ENCODE peak calls at places on chromosomes 7 and 10, in four cellular contexts. A is A549, D is RWPE2, L is astrocyte of the cerebellum. R is an unnamed sample.
A peak's percentile ranks its signal among the peaks of the same experiment; 100 is the strongest.

GRCh38 chr7:11706666-11707605 is 125.1 kb downstream of the THSD7A start:
- DNase-seq in A (peak; percentile 62), D (no peak), L (no peak), R (no peak)

GRCh38 chr7:13197501-13197900 is 510.1 kb downstream of the ARL4A start:
- DNase-seq in A (no peak), D (no peak), L (no peak), R (no peak)

GRCh38 chr10:103618575-103619423 is 125.3 kb downstream of the NEURL1 start:
- DNase-seq in A (no peak), D (no peak), L (peak; percentile 68), R (no peak)

GRCh38 chr7:93992423-93993110 is 11.6 kb downstream of the BET1 start:
- DNase-seq in A (no peak), D (no peak), L (no peak), R (no peak)

GRCh38 chr7:2938514-2939192 is 94.5 kb upstream of the GNA12 start:
- DNase-seq in A (no peak), D (peak; percentile 49), L (no peak), R (no peak)

GRCh38 chr7:82257118-82257695 is 186.4 kb downstream of the CACNA2D1 start:
- DNase-seq in A (no peak), D (no peak), L (no peak), R (no peak)

GRCh38 chr7:13989138-13989943 is at the start of gene ETV1:
- DNase-seq in A (peak; percentile 56), D (peak; percentile 60), L (no peak), R (no peak)

GRCh38 chr7:30445770-30446169 is 32.8 kb downstream of the NOD1 start:
- DNase-seq in A (peak; percentile 57), D (no peak), L (peak; percentile 70), R (no peak)

GRCh38 chr10:1739751-1740150 is 2.4 kb upstream of the ADARB2 start:
- DNase-seq in A (no peak), D (no peak), L (no peak), R (no peak)

GRCh38 chr10:21976280-21976679 is 27.2 kb downstream of the DNAJC1 start:
- DNase-seq in A (no peak), D (no peak), L (no peak), R (no peak)
- H3K4me3 ChIP-seq in A (no peak overlapping the region), D (no peak overlapping the region), L (no peak overlapping the region), R (no peak overlapping the region)

GRCh38 chr7:113159746-113160339 is 41.5 kb upstream of the SMIM30 start:
- DNase-seq in A (peak; percentile 23), D (no peak), L (peak; percentile 15), R (peak; percentile 3)
- TF ChIP-seq CTCF in A (peak; percentile 54), D (peak; percentile 78), L (peak; percentile 84), R (peak; percentile 76)

GRCh38 chr10:46024948-46025347 is 5.5 kb downstream of the NCOA4 start:
- DNase-seq in A (no peak), D (no peak), L (no peak), R (no peak)
- H3K4me3 ChIP-seq in A (no peak overlapping the region), D (no peak overlapping the region), L (no peak overlapping the region), R (no peak overlapping the region)

DNA sequence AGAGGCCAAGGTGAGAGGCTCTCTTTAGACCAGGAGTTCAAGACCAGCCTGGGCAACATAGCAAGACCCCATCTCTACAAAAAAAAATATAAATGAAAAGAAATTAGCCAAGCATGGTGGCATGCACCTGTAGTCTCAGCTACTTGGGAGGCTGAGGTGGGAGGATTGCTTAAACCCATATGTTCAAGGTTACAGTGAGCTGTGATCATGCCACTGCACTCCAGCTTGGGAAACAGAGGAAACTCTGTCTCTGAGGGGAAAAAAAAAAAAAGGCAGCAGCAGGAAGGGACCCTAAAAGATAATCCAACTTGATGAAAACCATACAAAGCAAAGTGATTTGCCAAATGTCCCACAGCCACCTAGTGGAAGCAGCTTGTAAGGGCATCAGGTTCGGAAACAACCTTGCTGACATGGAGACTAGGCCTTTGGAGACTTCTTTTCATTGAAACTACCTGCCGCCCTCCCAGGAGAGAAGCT is 15.6 kb upstream of the PBLD start:
- DNase-seq in A (peak; percentile 75), D (no peak), L (peak; percentile 39), R (no peak)
- TF ChIP-seq CTCF in A (peak; percentile 56), D (peak; percentile 68), L (peak; percentile 85), R (peak; percentile 85)

GRCh38 chr10:11822809-11823121 is 391 bp upstream of the PROSER2 start:
- DNase-seq in A (no peak), D (no peak), L (no peak), R (no peak)

GRCh38 chr10:11823122-11823988 is at the start of gene PROSER2:
- DNase-seq in A (peak; percentile 77), D (no peak), L (no peak), R (no peak)

GRCh38 chr10:11824376-11824775 is 1.2 kb downstream of the PROSER2 start:
- DNase-seq in A (no peak), D (no peak), L (no peak), R (no peak)

GRCh38 chr10:11824825-11825224 is 1.7 kb downstream of the PROSER2 start:
- DNase-seq in A (no peak), D (no peak), L (no peak), R (no peak)

DNA sequence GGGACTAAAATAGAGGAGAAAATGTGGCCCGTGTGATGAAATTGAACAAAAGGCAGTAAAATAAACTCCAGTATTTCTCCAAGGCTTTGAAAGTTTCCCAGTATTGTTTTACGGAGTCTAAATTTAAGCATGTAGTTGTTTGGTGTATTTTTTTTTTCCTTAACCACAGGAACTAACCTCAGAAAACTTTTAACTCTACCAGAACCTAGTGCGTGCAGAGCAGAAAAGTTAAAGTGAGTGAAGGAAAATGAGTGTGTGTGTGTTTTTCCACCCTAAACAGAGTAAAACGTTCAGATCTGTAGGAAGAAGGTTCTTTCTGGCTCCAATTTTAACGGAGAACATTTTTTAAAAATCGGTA is 812 bp downstream of the PROSER2 start:
- DNase-seq in A (no peak), D (no peak), L (no peak), R (no peak)
- H3K4me3 ChIP-seq in A (peak overlapping the region; percentile 99), D (peak overlapping the region; percentile 86), L (peak overlapping the region; percentile 65), R (peak overlapping the region; percentile 53)

GRCh38 chr7:120735791-120736190 is 122.2 kb downstream of the TSPAN12 start:
- DNase-seq in A (no peak), D (no peak), L (peak; percentile 22), R (no peak)

GRCh38 chr7:120731276-120731675 is 126.7 kb downstream of the TSPAN12 start:
- DNase-seq in A (no peak), D (no peak), L (no peak), R (no peak)

GRCh38 chr7:120733835-120734234 is 124.1 kb downstream of the TSPAN12 start:
- DNase-seq in A (no peak), D (no peak), L (no peak), R (no peak)

GRCh38 chr7:120732256-120732655 is 125.7 kb downstream of the TSPAN12 start:
- DNase-seq in A (no peak), D (no peak), L (no peak), R (no peak)

DNA sequence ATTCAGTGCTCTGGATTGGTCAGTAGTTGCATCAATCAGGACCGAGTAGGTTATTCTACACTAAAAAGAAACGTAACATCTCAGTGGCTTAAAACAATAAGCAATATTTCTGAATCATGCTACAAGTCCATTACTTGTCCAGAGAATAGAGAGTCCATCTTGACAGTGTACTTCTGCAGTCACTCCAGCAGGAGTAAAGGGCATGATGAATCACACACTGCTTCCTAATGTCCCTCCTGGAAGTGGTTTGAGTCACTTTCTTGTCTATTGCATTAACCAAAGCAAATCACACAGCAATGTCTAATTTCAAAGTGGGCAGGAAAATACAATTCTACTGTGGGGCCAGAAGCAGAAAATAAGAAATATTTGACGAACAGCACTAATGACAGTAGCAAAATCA is 124.8 kb downstream of the TSPAN12 start:
- DNase-seq in A (peak; percentile 55), D (no peak), L (no peak), R (peak; percentile 3)
- TF ChIP-seq CTCF in A (no peak), D (no peak), L (peak; percentile 7), R (no peak)

R was measured in HFF-Myc.